ENCODE peak calls at places on chromosome 20, in nine cellular contexts. A is A549, Y is stomach, C is esophagus squamous epithelium, B is Peyer's patch, L is suprapubic skin, Z is upper lobe of left lung, V is IMR-90, F is endothelial cell of umbilical vein. Q is an unnamed sample.

GRCh38 chr20:34493646-34494045 is 22.6 kb upstream of the DYNLRB1 start:
- DNase-seq in A (no peak), Y (no peak), C (no peak), B (no peak), L (no peak), Z (no peak), V (peak; percentile 55), F (no peak), Q (no peak)

GRCh38 chr20:61397790-61398189 is 145.7 kb downstream of the CDH4 start:
- DNase-seq in A (no peak), Y (no peak), C (no peak), B (no peak), L (no peak), Z (no peak), V (no peak), F (no peak), Q (no peak)

GRCh38 chr20:36264426-36265246 is 28.4 kb downstream of the AAR2 start:
- DNase-seq in A (no peak), Y (no peak), C (no peak), B (no peak), L (no peak), Z (no peak), V (no peak), F (no peak), Q (no peak)

GRCh38 chr20:61442718-61443117 is 190.7 kb downstream of the CDH4 start:
- DNase-seq in A (no peak), Y (no peak), C (no peak), B (no peak), L (no peak), Z (no peak), V (no peak), F (no peak), Q (no peak)

GRCh38 chr20:13819885-13820645 is 35.2 kb downstream of the NDUFAF5 start:
- DNase-seq in A (peak; percentile 73), Y (peak; percentile 29), C (no peak), B (no peak), L (no peak), Z (no peak), V (peak; percentile 49), F (peak; percentile 60), Q (peak; percentile 63)

GRCh38 chr20:4544765-4545164 is 176.9 kb upstream of the PRND start:
- DNase-seq in A (no peak), Y (no peak), C (no peak), B (no peak), L (no peak), Z (no peak), V (peak; percentile 93), F (no peak), Q (no peak)

GRCh38 chr20:35008411-35009342 is 53.0 kb downstream of the MYH7B start:
- DNase-seq in A (no peak), Y (peak; percentile 65), C (no peak), B (no peak), L (peak; percentile 83), Z (no peak), V (no peak), F (no peak), Q (no peak)

GRCh38 chr20:30912006-30912660 is 345.3 kb upstream of the DEFB115 start:
- DNase-seq in A (no peak), Y (no peak), C (no peak), B (no peak), L (no peak), Z (no peak), V (no peak), F (no peak), Q (no peak)

GRCh38 chr20:46375771-46376170 is 30.6 kb downstream of the ELMO2 start:
- DNase-seq in A (no peak), Y (no peak), C (no peak), B (no peak), L (no peak), Z (no peak), V (peak; percentile 39), F (no peak), Q (no peak)

GRCh38 chr20:46216770-46217464 is 91.4 kb downstream of the CDH22 start:
- DNase-seq in A (no peak), Y (no peak), C (no peak), B (no peak), L (no peak), Z (no peak), V (no peak), F (no peak), Q (no peak)

GRCh38 chr20:17570347-17571152 is 675 bp downstream of the DSTN start:
- DNase-seq in A (peak; percentile 77), Y (peak; percentile 58), C (no peak), B (peak; percentile 34), L (peak; percentile 81), Z (no peak), V (peak; percentile 33), F (peak; percentile 69), Q (peak; percentile 66)

GRCh38 chr20:7728373-7728772 is 211.9 kb downstream of the HAO1 start:
- DNase-seq in A (no peak), Y (no peak), C (no peak), B (no peak), L (no peak), Z (no peak), V (no peak), F (no peak), Q (peak; percentile 9)

GRCh38 chr20:53335509-53335908 is 258.1 kb downstream of the ZNF217 start:
- DNase-seq in A (no peak), Y (no peak), C (no peak), B (no peak), L (no peak), Z (no peak), V (no peak), F (no peak), Q (no peak)

GRCh38 chr20:46701057-46701456 is 8.4 kb upstream of the SLC2A10 start:
- DNase-seq in A (no peak), Y (no peak), C (no peak), B (no peak), L (no peak), Z (no peak), V (no peak), F (no peak), Q (no peak)

GRCh38 chr20:35271904-35272303 is 6.0 kb downstream of the MMP24OS start:
- DNase-seq in A (no peak), Y (no peak), C (no peak), B (no peak), L (no peak), Z (no peak), V (peak; percentile 51), F (no peak), Q (no peak)

GRCh38 chr20:23058240-23058639 is 8.8 kb upstream of the THBD start:
- DNase-seq in A (no peak), Y (no peak), C (no peak), B (no peak), L (no peak), Z (no peak), V (no peak), F (no peak), Q (no peak)
- TF ChIP-seq CTCF in A (no peak), Y (no peak), C (no peak), B (no peak), L (no peak), Z (no peak), V (peak; percentile 1), F (peak; percentile 13), Q (no peak)

GRCh38 chr20:10828221-10828620 is 154.4 kb upstream of the JAG1 start:
- DNase-seq in A (no peak), Y (no peak), C (no peak), B (no peak), L (no peak), Z (no peak), V (no peak), F (no peak), Q (no peak)

DNA sequence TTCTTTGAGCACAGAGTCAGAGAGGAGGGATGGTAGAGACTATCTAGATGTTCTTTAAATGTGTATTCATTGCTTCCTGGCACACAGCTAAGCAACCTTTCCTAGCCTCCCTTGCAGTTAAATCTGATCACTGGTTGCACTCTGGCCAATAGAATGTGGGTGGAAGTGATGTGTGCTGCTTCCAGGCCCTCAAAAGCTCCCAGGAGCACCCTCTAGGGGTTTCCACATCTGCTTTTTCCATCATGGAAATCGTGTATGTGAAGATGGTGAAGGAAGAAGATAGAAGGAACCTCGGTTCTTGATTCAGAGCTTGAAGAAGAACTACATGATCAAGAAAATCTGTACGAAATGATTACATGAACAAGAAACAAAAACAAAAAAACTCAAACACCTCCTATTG is 149.8 kb upstream of the JAG1 start:
- DNase-seq in A (peak; percentile 14), Y (no peak), C (no peak), B (no peak), L (no peak), Z (no peak), V (no peak), F (no peak), Q (no peak)
- TF ChIP-seq POLR2A in A (no peak), Y (no peak), C (no peak), B (no peak), L (no peak), Z (no peak), V (no peak), F (no peak), Q (no peak)

DNA sequence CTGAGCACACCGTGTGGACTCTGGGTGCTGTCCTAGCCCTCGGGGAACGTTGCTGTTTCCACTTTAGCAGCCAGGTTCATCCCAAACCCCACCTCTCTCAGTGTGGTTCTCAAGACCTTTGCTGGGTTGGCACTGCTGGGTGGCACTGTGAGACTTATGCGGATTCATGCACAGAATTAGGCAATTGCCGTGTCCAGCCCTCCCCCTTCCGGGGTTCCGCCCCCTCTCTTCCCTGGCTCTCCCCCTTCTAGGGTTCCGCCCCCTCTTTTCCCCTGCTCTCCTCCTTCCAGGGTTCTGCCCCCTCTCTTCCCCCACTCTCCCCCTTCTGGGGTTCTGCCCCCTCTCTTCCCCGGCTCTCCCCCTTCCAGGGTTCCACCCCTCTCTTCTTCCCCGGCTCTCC is 39.8 kb upstream of the SLCO4A1 start:
- DNase-seq in A (no peak), Y (peak; percentile 45), C (no peak), B (no peak), L (no peak), Z (no peak), V (no peak), F (no peak), Q (peak; percentile 98)
- H3K4me3 ChIP-seq in A (no peak overlapping the region), Y (no peak overlapping the region), C (peak overlapping the region; percentile 30), B (no peak overlapping the region), L (peak overlapping the region; percentile 19), Z (no peak overlapping the region), V (no peak overlapping the region), F (no peak overlapping the region), Q (peak overlapping the region; percentile 71)

GRCh38 chr20:51837436-51837835 is 35.1 kb upstream of the SALL4 start:
- DNase-seq in A (no peak), Y (no peak), C (no peak), B (no peak), L (no peak), Z (no peak), V (no peak), F (no peak), Q (no peak)

GRCh38 chr20:51840865-51841264 is 38.5 kb upstream of the SALL4 start:
- DNase-seq in A (no peak), Y (no peak), C (no peak), B (no peak), L (no peak), Z (no peak), V (no peak), F (no peak), Q (no peak)

GRCh38 chr20:51831891-51832675 is 29.8 kb upstream of the SALL4 start:
- DNase-seq in A (no peak), Y (no peak), C (no peak), B (no peak), L (no peak), Z (no peak), V (peak; percentile 3), F (no peak), Q (no peak)

GRCh38 chr20:51833326-51833725 is 31.0 kb upstream of the SALL4 start:
- DNase-seq in A (no peak), Y (no peak), C (no peak), B (no peak), L (no peak), Z (no peak), V (no peak), F (no peak), Q (no peak)

GRCh38 chr20:51837876-51838420 is 35.6 kb upstream of the SALL4 start:
- DNase-seq in A (no peak), Y (no peak), C (no peak), B (no peak), L (no peak), Z (no peak), V (no peak), F (no peak), Q (no peak)
- TF ChIP-seq CTCF in A (no peak), Y (no peak), C (no peak), B (no peak), L (no peak), Z (no peak), V (no peak), F (no peak), Q (no peak)

Q was measured in NB4.